ENCODE peak calls at places on chromosomes 7 and 10, in eight cellular contexts. Q, P, B, E, C, R, W and O are unnamed samples.

GRCh38 chr7:75611557-75612178 is 119.5 kb downstream of the SPDYE5 start:
- DNase-seq in Q (peak; percentile 98), P (peak; percentile 92), B (peak; percentile 42), E (peak; percentile 73), C (no peak), R (peak; percentile 98), W (no peak), O (peak; percentile 61)

GRCh38 chr7:121366852-121367431 is 29.2 kb downstream of the FAM3C start:
- DNase-seq in Q (no peak), P (no peak), B (peak; percentile 23), E (no peak), C (peak; percentile 48), R (no peak), W (no peak), O (no peak)

GRCh38 chr7:80841566-80842478 is 77.0 kb downstream of the SEMA3C start:
- DNase-seq in Q (no peak), P (no peak), B (no peak), E (no peak), C (no peak), R (no peak), W (no peak), O (no peak)

GRCh38 chr7:50119815-50120637 is 27.0 kb upstream of the ZPBP start:
- DNase-seq in Q (no peak), P (no peak), B (no peak), E (no peak), C (no peak), R (no peak), W (no peak), O (no peak)

GRCh38 chr7:11313801-11314200 is 340.1 kb downstream of the PHF14 start:
- DNase-seq in Q (no peak), P (no peak), B (no peak), E (no peak), C (no peak), R (no peak), W (no peak), O (no peak)

GRCh38 chr10:77049896-77050295 is 587.7 kb downstream of the KCNMA1 start:
- DNase-seq in Q (no peak), P (no peak), B (no peak), E (no peak), C (peak; percentile 55), R (no peak), W (no peak), O (no peak)

GRCh38 chr7:5225616-5226290 is 35.7 kb downstream of the WIPI2 start:
- DNase-seq in Q (peak; percentile 38), P (no peak), B (no peak), E (no peak), C (no peak), R (no peak), W (no peak), O (no peak)

GRCh38 chr10:58488921-58489320 is 23.8 kb upstream of the BICC1 start:
- DNase-seq in Q (no peak), P (no peak), B (no peak), E (no peak), C (peak; percentile 69), R (no peak), W (no peak), O (no peak)

GRCh38 chr7:38903057-38903456 is 5.9 kb downstream of the VPS41 start:
- DNase-seq in Q (no peak), P (no peak), B (no peak), E (no peak), C (no peak), R (no peak), W (no peak), O (no peak)

GRCh38 chr7:137142376-137142775 is 201.2 kb downstream of the PTN start:
- DNase-seq in Q (no peak), P (no peak), B (no peak), E (no peak), C (peak; percentile 58), R (no peak), W (no peak), O (no peak)

GRCh38 chr10:97332586-97333350 is 1.8 kb downstream of the FRAT2 start:
- DNase-seq in Q (peak; percentile 73), P (peak; percentile 39), B (peak; percentile 68), E (peak; percentile 60), C (peak; percentile 87), R (peak; percentile 84), W (no peak), O (peak; percentile 31)

GRCh38 chr7:126682176-126682575 is 570.6 kb downstream of the GRM8 start:
- DNase-seq in Q (no peak), P (no peak), B (no peak), E (no peak), C (no peak), R (no peak), W (no peak), O (no peak)

GRCh38 chr7:126689037-126689436 is 563.7 kb downstream of the GRM8 start:
- DNase-seq in Q (no peak), P (no peak), B (no peak), E (no peak), C (no peak), R (no peak), W (no peak), O (no peak)

GRCh38 chr7:126685596-126685995 is 567.1 kb downstream of the GRM8 start:
- DNase-seq in Q (no peak), P (no peak), B (no peak), E (no peak), C (no peak), R (no peak), W (no peak), O (no peak)

GRCh38 chr7:126686474-126686873 is 566.3 kb downstream of the GRM8 start:
- DNase-seq in Q (no peak), P (no peak), B (no peak), E (no peak), C (no peak), R (no peak), W (no peak), O (no peak)

DNA sequence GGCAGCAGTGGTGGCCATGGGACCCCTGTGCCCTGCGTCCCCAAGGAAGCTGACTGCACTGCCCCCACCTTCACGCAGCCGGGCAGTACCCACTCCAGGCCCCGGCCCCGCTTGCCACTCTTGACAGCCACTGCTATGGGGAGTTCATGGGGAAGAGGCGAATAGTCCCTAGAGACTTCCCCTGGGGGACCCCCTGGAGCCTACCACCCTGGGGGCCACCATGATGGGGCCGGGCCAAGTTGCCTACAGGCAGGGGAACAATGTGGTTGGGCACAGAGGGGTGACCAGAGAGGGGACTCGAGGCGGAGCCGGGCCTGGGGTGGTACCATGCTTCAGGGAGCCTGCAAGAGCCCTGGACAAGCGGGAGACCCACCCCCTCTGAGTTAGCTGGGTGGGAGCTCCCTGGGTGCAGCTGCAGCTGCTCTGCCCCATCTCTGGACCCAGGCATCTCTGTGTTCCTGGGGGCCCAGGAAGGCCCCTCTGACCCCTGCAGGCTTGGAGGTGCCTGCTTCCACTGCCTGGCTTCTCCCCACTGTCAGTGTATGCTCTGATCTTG is 567.6 kb downstream of the GRM8 start:
- DNase-seq in Q (no peak), P (no peak), B (no peak), E (no peak), C (no peak), R (no peak), W (no peak), O (no peak)
- H3K4me3 ChIP-seq in Q (no peak overlapping the region), P (no peak overlapping the region), B (no peak overlapping the region), E (no peak overlapping the region), C (no peak overlapping the region), R (no peak overlapping the region), W (no peak overlapping the region), O (no peak overlapping the region)

GRCh38 chr10:112446055-112446854 is 459 bp downstream of the ZDHHC6 start:
- DNase-seq in Q (no peak), P (no peak), B (no peak), E (no peak), C (peak; percentile 23), R (no peak), W (no peak), O (no peak)

GRCh38 chr10:112441520-112441919 is 5.2 kb downstream of the ZDHHC6 start:
- DNase-seq in Q (no peak), P (no peak), B (no peak), E (no peak), C (no peak), R (no peak), W (no peak), O (no peak)

GRCh38 chr10:112442063-112442462 is 4.7 kb downstream of the ZDHHC6 start:
- DNase-seq in Q (no peak), P (no peak), B (no peak), E (no peak), C (no peak), R (no peak), W (no peak), O (no peak)

GRCh38 chr10:112448903-112449302 is 1.9 kb downstream of the VTI1A start:
- DNase-seq in Q (no peak), P (no peak), B (no peak), E (no peak), C (no peak), R (no peak), W (no peak), O (no peak)

DNA sequence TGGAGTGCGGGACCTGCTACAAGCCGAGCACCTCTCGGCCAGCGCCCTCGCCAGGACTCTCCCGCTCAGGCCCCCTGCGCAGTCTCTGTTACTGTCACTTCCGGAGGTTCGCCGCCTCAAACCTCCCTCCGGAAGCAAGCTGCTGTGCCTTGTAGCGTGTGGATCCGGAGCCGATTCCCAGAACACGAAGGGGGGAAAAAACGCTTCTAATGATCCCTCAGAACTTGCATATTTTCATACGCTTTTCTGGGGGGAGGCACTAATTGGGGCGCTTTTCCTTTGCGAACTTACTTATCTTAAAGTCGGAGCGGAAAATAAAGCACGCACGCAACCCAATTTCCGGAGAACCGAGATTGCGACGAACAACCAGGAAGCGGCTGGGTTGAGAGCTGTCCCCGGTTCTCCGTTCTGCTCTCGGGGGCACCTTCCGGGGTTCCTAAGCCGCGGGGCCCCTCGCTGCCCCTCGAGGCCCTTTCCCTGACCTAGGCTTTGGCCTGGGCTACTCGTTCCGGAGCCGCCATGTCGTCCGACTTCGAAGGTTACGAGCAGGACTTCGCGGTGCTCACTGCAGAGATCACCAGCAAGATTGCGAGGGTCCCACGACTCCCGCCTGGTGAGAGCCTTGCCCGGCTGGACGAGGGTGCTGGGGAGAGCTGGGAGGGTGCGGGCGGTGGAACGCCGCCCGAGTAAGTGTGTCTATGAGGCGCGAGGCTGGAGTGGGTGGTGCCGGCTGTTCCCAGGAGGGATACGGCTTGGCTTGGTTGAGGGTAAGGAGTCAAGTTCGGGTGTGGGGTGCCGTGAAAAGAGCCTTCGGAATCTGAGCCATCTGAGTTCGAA is at the start of the genes VTI1A and ZDHHC6:
- DNase-seq in Q (peak; percentile 90), P (peak; percentile 90), B (peak; percentile 83), E (peak; percentile 86), C (peak; percentile 84), R (peak; percentile 93), W (peak; percentile 91), O (peak; percentile 83)
- TF ChIP-seq POLR2A in Q (peak; percentile 59), P (no peak), B (peak; percentile 62), E (peak; percentile 87), C (peak; percentile 67), R (peak; percentile 41), W (no peak), O (no peak)

DNA sequence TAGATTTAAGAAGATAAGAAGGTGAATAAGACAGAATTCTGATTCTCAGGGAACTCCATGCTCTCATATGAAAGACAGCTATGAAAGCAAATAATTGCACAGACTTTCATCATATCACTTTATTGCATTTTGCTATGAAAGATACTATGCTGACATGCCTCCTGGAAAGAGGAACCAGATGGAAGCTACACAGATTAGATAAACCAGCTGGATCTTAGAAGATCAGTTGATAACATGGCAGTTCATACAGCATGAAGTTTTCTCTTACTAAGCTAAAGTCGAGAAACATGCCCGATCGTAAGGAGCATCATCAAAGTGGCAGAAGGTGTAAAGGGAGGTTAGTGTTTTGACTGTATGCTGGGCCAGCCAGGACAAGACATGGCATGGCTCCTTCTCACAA is 112.5 kb upstream of the DPP6 start:
- DNase-seq in Q (no peak), P (no peak), B (no peak), E (no peak), C (no peak), R (peak; percentile 20), W (no peak), O (no peak)
- H3K9me3 ChIP-seq in Q (no peaks in the 10 kb centered on the region), P (no peaks in the 10 kb centered on the region), B (no peaks in the 10 kb centered on the region), E (no peaks in the 10 kb centered on the region), C (peaks cover 38% of the 10 kb centered on the region), R (no peaks in the 10 kb centered on the region), W (peaks cover 3% of the 10 kb centered on the region), O (no peaks in the 10 kb centered on the region)

GRCh38 chr7:143003393-143004051 is 23.4 kb downstream of the OR9A2 start:
- DNase-seq in Q (no peak), P (no peak), B (no peak), E (no peak), C (peak; percentile 44), R (no peak), W (peak; percentile 36), O (no peak)
- H3K4me3 ChIP-seq in Q (peak overlapping the region; percentile 21), P (no peak overlapping the region), B (no peak overlapping the region), E (no peak overlapping the region), C (peak overlapping the region; percentile 33), R (no peak overlapping the region), W (peak overlapping the region; percentile 50), O (no peak overlapping the region)